ENCODE peak calls at places on chromosome 5, in nine cellular contexts. T, B, K, Y, E, J, G, M and P are unnamed samples.
A peak's percentile ranks its signal among the peaks of the same experiment; 100 is the strongest.

GRCh38 chr5:156475182-156475830 is 148.3 kb downstream of the SGCD start:
- DNase-seq in M (no peak), B (no peak), E (no peak), T (no peak), K (no peak), G (no peak), Y (no peak), J (no peak), P (no peak)

GRCh38 chr5:75047356-75047755 is 5.0 kb downstream of the GCNT4 start:
- DNase-seq in T (no peak), E (no peak), J (no peak), B (no peak), Y (no peak), K (no peak), G (no peak), M (no peak), P (no peak)

GRCh38 chr5:74252033-74252430 is 388.5 kb downstream of the ENC1 start:
- DNase-seq in K (no peak), M (no peak), E (no peak), Y (no peak), B (no peak), G (no peak), T (no peak), J (no peak), P (no peak)

GRCh38 chr5:34621280-34622045 is 34.7 kb upstream of the RAI14 start:
- DNase-seq in T (no peak), M (no peak), G (no peak), E (no peak), B (no peak), J (no peak), Y (no peak), K (no peak), P (no peak)

GRCh38 chr5:141547488-141547887 is 58.6 kb downstream of the PCDHGC5 start:
- DNase-seq in M (no peak), E (no peak), Y (peak; percentile 33), K (no peak), B (no peak), T (no peak), J (no peak), G (no peak), P (no peak)

GRCh38 chr5:93890657-93891056 is 149.3 kb upstream of the POU5F2 start:
- DNase-seq in G (no peak), Y (peak; percentile 70), K (no peak), J (no peak), M (no peak), E (no peak), T (no peak), B (no peak), P (no peak)

GRCh38 chr5:4879693-4880303 is 260.3 kb upstream of the ADAMTS16 start:
- DNase-seq in E (peak; percentile 84), M (peak; percentile 80), Y (peak; percentile 74), K (peak; percentile 69), T (no peak), J (peak; percentile 22), B (peak; percentile 66), G (peak; percentile 81), P (no peak)

GRCh38 chr5:138528208-138528607 is 14.8 kb downstream of the ETF1 start:
- DNase-seq in Y (no peak), B (no peak), G (no peak), T (no peak), K (no peak), E (no peak), J (no peak), M (no peak), P (no peak)

GRCh38 chr5:172188033-172188892 is at the start of gene STK10:
- DNase-seq in E (peak; percentile 91), T (peak; percentile 70), J (peak; percentile 92), G (peak; percentile 96), M (peak; percentile 83), B (peak; percentile 96), Y (peak; percentile 91), K (peak; percentile 88), P (peak; percentile 58)

GRCh38 chr5:107388111-107388861 is 282.5 kb downstream of the EFNA5 start:
- DNase-seq in B (no peak), M (no peak), K (no peak), Y (no peak), G (no peak), T (no peak), E (no peak), J (no peak), P (no peak)

GRCh38 chr5:146828385-146828784 is 50.2 kb downstream of the PPP2R2B start:
- DNase-seq in K (no peak), M (no peak), G (no peak), B (no peak), E (no peak), T (no peak), J (no peak), Y (peak; percentile 65), P (no peak)

GRCh38 chr5:1772634-1773033 is 27.0 kb downstream of the MRPL36 start:
- DNase-seq in Y (peak; percentile 52), G (no peak), T (no peak), B (peak; percentile 20), E (no peak), J (peak; percentile 39), K (no peak), M (no peak), P (no peak)

GRCh38 chr5:150154618-150155134 is 969 bp downstream of the PDGFRB start:
- DNase-seq in K (no peak), E (no peak), M (no peak), J (no peak), G (no peak), B (no peak), Y (no peak), T (no peak), P (no peak)
- TF ChIP-seq CTCF in K (no peak), E (no peak), M (no peak), J (no peak), G (no peak), B (no peak), Y (peak; percentile 6), T (no peak), P (no peak)

DNA sequence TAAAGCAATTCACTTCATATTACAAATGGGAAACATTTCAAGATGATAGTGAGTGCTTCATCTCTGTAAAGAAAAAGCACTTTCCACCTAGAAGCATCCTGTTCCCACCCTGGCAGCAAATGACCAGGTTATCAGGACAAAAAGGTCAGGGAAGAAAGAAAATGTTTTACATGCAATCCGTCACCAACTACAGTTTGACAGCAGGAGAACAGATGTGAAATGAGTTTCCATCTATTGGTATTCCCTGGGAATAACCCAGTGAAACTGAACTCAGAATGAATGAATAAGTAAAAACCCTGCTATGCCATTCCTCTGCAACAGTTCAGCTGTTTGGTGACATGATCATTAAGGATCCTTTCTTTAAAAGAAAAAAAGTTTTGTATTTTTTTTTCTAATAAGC is 67.6 kb downstream of the HTR1A start:
- DNase-seq in B (no peak), E (no peak), T (no peak), G (no peak), J (no peak), K (no peak), M (no peak), Y (no peak), P (no peak)
- H3K4me1 ChIP-seq in B (no peaks in the 10 kb centered on the region), E (no peaks in the 10 kb centered on the region), T (no peaks in the 10 kb centered on the region), G (no peaks in the 10 kb centered on the region), J (no peaks in the 10 kb centered on the region), K (no peaks in the 10 kb centered on the region), M (no peaks in the 10 kb centered on the region), Y (peaks cover 6% of the 10 kb centered on the region), P (no peaks in the 10 kb centered on the region)

GRCh38 chr5:14410068-14410941 is 171.3 kb upstream of the OTULINL start:
- DNase-seq in E (no peak), M (no peak), B (no peak), K (no peak), J (no peak), T (no peak), Y (no peak), G (no peak), P (no peak)

GRCh38 chr5:14407746-14408175 is 173.8 kb upstream of the OTULINL start:
- DNase-seq in K (no peak), B (peak; percentile 42), J (no peak), T (no peak), G (no peak), M (no peak), E (no peak), Y (no peak), P (no peak)

GRCh38 chr5:14413331-14413750 is 168.3 kb upstream of the OTULINL start:
- DNase-seq in B (no peak), E (no peak), Y (no peak), K (no peak), J (peak; percentile 83), G (no peak), T (no peak), M (no peak), P (no peak)

GRCh38 chr5:14414007-14414406 is 167.6 kb upstream of the OTULINL start:
- DNase-seq in E (no peak), J (no peak), K (no peak), Y (no peak), B (no peak), M (no peak), T (no peak), G (no peak), P (no peak)

DNA sequence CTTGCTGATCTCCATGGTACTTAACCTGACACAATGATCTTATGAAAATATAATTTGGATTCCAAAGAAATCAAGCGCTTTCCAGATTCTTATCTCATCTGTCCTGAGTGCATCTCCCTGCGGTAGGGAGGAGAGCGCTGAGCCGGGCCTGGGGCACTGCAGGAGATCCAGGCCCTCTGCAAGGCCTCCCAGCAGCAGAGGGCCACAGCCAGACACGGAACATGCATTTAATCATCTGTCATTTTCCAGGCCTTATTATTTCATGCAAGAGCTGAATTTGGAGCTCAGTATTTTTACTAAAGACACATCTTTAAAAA is 170.7 kb upstream of the OTULINL start:
- DNase-seq in E (no peak), M (no peak), T (no peak), J (no peak), B (no peak), K (no peak), Y (no peak), G (no peak), P (no peak)
- TF ChIP-seq CTCF in E (no peak), M (no peak), T (no peak), J (no peak), B (no peak), K (no peak), Y (no peak), G (no peak), P (no peak)

GRCh38 chr5:10374032-10374431 is 20.5 kb downstream of the MARCHF6 start:
- DNase-seq in E (no peak), Y (no peak), J (no peak), G (no peak), B (no peak), M (no peak), K (no peak), T (no peak), P (no peak)

GRCh38 chr5:10374623-10375022 is 21.1 kb downstream of the MARCHF6 start:
- DNase-seq in T (no peak), M (no peak), Y (no peak), J (no peak), G (no peak), E (no peak), B (no peak), K (no peak), P (no peak)

GRCh38 chr5:10367586-10367985 is 14.1 kb downstream of the MARCHF6 start:
- DNase-seq in E (no peak), Y (no peak), K (no peak), G (no peak), J (no peak), M (no peak), B (no peak), T (no peak), P (no peak)

GRCh38 chr5:10372726-10373709 is 19.5 kb downstream of the MARCHF6 start:
- DNase-seq in E (no peak), M (no peak), T (no peak), K (no peak), Y (no peak), B (no peak), G (no peak), J (no peak), P (no peak)

GRCh38 chr5:10370931-10371330 is 17.4 kb downstream of the MARCHF6 start:
- DNase-seq in G (no peak), T (no peak), K (no peak), Y (no peak), E (no peak), J (no peak), M (no peak), B (no peak), P (no peak)
- H3K4me1 ChIP-seq in G (peaks cover 78% of the 10 kb centered on the region), T (no peaks in the 10 kb centered on the region), K (peaks cover 88% of the 10 kb centered on the region), Y (peaks cover 12% of the 10 kb centered on the region), E (peaks cover 68% of the 10 kb centered on the region), J (peaks cover 56% of the 10 kb centered on the region), M (peaks cover 4% of the 10 kb centered on the region), B (peaks cover 27% of the 10 kb centered on the region), P (peaks cover 67% of the 10 kb centered on the region)